ENCODE peak calls at places on chromosomes 6 and 20, in nine cellular contexts. One of them, this sample, is unnamed. For H3K9me3, the result is how much of the 10 kb centered on the place peaks cover.

GRCh38 chr6:125258651-125259353 is 43.0 kb downstream of the HDDC2 start:
- DNase-seq in testis: no peak
- DNase-seq in A549: no peak
- DNase-seq in Karpas-422: no peak
- DNase-seq in right atrium auricular region: no peak
- DNase-seq in HCT116: no peak
- DNase-seq in fibroblast of lung: no peak
- DNase-seq in prostate gland: no peak
- DNase-seq in right lobe of liver: no peak
- DNase-seq in this sample: no peak

GRCh38 chr6:73062837-73063236 is 162.5 kb downstream of the KHDC1L start:
- DNase-seq in prostate gland: no peak
- DNase-seq in A549: no peak
- DNase-seq in right lobe of liver: no peak
- DNase-seq in fibroblast of lung: no peak
- DNase-seq in Karpas-422: no peak
- DNase-seq in testis: no peak
- DNase-seq in HCT116: no peak
- DNase-seq in right atrium auricular region: no peak
- DNase-seq in this sample: no peak

GRCh38 chr6:46437671-46438221 is 53.5 kb downstream of the RCAN2 start:
- DNase-seq in right lobe of liver: no peak
- DNase-seq in Karpas-422: no peak
- DNase-seq in HCT116: no peak
- DNase-seq in right atrium auricular region: no peak
- DNase-seq in fibroblast of lung: peak
- DNase-seq in testis: no peak
- DNase-seq in A549: no peak
- DNase-seq in prostate gland: no peak
- DNase-seq in this sample: no peak

GRCh38 chr6:107488174-107488874 is 1.6 kb upstream of the SOBP start:
- DNase-seq in fibroblast of lung: no peak
- DNase-seq in Karpas-422: no peak
- DNase-seq in testis: no peak
- DNase-seq in A549: no peak
- DNase-seq in right atrium auricular region: no peak
- DNase-seq in prostate gland: no peak
- DNase-seq in HCT116: no peak
- DNase-seq in right lobe of liver: no peak
- DNase-seq in this sample: peak

GRCh38 chr6:31794294-31794865 is 1.2 kb downstream of the VARS1 start:
- DNase-seq in Karpas-422: peak
- DNase-seq in testis: no peak
- DNase-seq in A549: no peak
- DNase-seq in HCT116: no peak
- DNase-seq in prostate gland: no peak
- DNase-seq in right atrium auricular region: no peak
- DNase-seq in fibroblast of lung: peak
- DNase-seq in right lobe of liver: no peak
- DNase-seq in this sample: no peak

GRCh38 chr6:143370972-143371371 is 79.5 kb downstream of the ADAT2 start:
- DNase-seq in Karpas-422: no peak
- DNase-seq in right lobe of liver: no peak
- DNase-seq in testis: no peak
- DNase-seq in prostate gland: no peak
- DNase-seq in fibroblast of lung: no peak
- DNase-seq in HCT116: no peak
- DNase-seq in right atrium auricular region: no peak
- DNase-seq in A549: no peak
- DNase-seq in this sample: no peak

GRCh38 chr6:11851405-11851804 is 72.8 kb upstream of the ADTRP start:
- DNase-seq in right atrium auricular region: no peak
- DNase-seq in fibroblast of lung: no peak
- DNase-seq in A549: peak
- DNase-seq in prostate gland: no peak
- DNase-seq in HCT116: no peak
- DNase-seq in Karpas-422: no peak
- DNase-seq in right lobe of liver: no peak
- DNase-seq in testis: no peak
- DNase-seq in this sample: no peak

GRCh38 chr20:10660661-10661060 is 13.1 kb downstream of the JAG1 start:
- DNase-seq in HCT116: no peak
- DNase-seq in fibroblast of lung: no peak
- DNase-seq in A549: no peak
- DNase-seq in prostate gland: no peak
- DNase-seq in testis: no peak
- DNase-seq in Karpas-422: no peak
- DNase-seq in right lobe of liver: no peak
- DNase-seq in right atrium auricular region: peak
- DNase-seq in this sample: no peak

GRCh38 chr6:137185290-137185689 is 11.8 kb upstream of the IL22RA2 start:
- DNase-seq in right lobe of liver: no peak
- DNase-seq in right atrium auricular region: no peak
- DNase-seq in Karpas-422: no peak
- DNase-seq in testis: no peak
- DNase-seq in fibroblast of lung: no peak
- DNase-seq in A549: no peak
- DNase-seq in prostate gland: no peak
- DNase-seq in HCT116: no peak
- DNase-seq in this sample: no peak
- H3K9me3 ChIP-seq in right lobe of liver: under half
- H3K9me3 ChIP-seq in right atrium auricular region: half or more
- H3K9me3 ChIP-seq in Karpas-422: under half
- H3K9me3 ChIP-seq in testis: under half
- H3K9me3 ChIP-seq in fibroblast of lung: under half
- H3K9me3 ChIP-seq in A549: under half
- H3K9me3 ChIP-seq in prostate gland: under half
- H3K9me3 ChIP-seq in HCT116: under half
- H3K9me3 ChIP-seq in this sample: under half

DNA sequence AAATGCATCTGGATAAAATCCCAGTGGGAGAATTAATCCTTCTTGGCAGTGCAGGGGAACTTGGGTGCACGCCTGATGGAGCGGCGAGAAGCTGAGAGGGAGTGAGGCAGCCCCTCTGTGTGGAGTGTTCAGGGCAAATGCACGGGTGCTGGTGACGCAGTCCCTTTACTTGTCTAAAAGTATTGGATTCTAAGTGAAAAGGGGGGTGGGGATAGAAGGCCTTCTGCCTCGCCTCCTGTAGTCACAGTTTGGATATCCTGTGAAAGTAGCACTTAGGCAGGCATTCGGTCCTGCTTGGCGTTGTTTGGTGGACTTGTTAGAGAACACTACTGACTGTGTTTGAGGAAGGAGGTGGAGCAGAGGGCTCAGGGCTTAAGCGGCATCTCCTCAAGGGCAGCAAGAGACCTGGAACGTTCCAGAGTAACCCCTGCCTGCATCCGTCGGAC is 39.3 kb downstream of the PHACTR3 start:
- DNase-seq in HCT116: no peak
- DNase-seq in right atrium auricular region: peak
- DNase-seq in A549: no peak
- DNase-seq in prostate gland: no peak
- DNase-seq in fibroblast of lung: no peak
- DNase-seq in right lobe of liver: no peak
- DNase-seq in testis: no peak
- DNase-seq in Karpas-422: no peak
- DNase-seq in this sample: no peak
- H3K9me3 ChIP-seq in HCT116: under half
- H3K9me3 ChIP-seq in right atrium auricular region: under half
- H3K9me3 ChIP-seq in A549: under half
- H3K9me3 ChIP-seq in prostate gland: under half
- H3K9me3 ChIP-seq in fibroblast of lung: under half
- H3K9me3 ChIP-seq in right lobe of liver: under half
- H3K9me3 ChIP-seq in testis: under half
- H3K9me3 ChIP-seq in Karpas-422: under half
- H3K9me3 ChIP-seq in this sample: under half

GRCh38 chr6:170042086-170042485 is 248.8 kb downstream of the DLL1 start:
- DNase-seq in Karpas-422: no peak
- DNase-seq in HCT116: no peak
- DNase-seq in testis: no peak
- DNase-seq in right lobe of liver: no peak
- DNase-seq in A549: no peak
- DNase-seq in fibroblast of lung: no peak
- DNase-seq in right atrium auricular region: no peak
- DNase-seq in prostate gland: no peak
- DNase-seq in this sample: no peak
- H3K9me3 ChIP-seq in Karpas-422: under half
- H3K9me3 ChIP-seq in HCT116: under half
- H3K9me3 ChIP-seq in testis: under half
- H3K9me3 ChIP-seq in right lobe of liver: under half
- H3K9me3 ChIP-seq in A549: under half
- H3K9me3 ChIP-seq in fibroblast of lung: under half
- H3K9me3 ChIP-seq in right atrium auricular region: under half
- H3K9me3 ChIP-seq in prostate gland: under half
- H3K9me3 ChIP-seq in this sample: under half

DNA sequence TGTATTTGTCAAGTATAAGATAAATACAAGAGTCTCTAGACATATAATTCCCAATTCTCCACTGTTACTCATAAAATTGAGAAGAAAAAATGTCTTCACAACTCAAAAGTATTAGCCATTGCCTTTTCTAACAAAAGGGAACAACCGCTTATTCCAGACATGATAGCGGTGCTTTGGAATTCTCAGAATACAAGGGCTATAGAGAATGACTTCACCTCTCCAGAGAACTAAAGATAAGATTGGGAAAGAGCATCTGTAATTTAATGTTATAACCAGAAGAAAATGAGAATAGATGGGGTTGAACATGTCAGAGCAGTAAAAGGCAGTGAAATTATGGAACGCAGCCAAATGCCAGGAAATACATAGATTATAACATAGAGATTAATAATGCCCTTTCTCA is 730.8 kb downstream of the C6orf118 start:
- DNase-seq in testis: no peak
- DNase-seq in right atrium auricular region: no peak
- DNase-seq in right lobe of liver: no peak
- DNase-seq in Karpas-422: no peak
- DNase-seq in HCT116: no peak
- DNase-seq in prostate gland: no peak
- DNase-seq in A549: no peak
- DNase-seq in fibroblast of lung: no peak
- DNase-seq in this sample: no peak
- H3K9me3 ChIP-seq in testis: under half
- H3K9me3 ChIP-seq in right atrium auricular region: under half
- H3K9me3 ChIP-seq in right lobe of liver: under half
- H3K9me3 ChIP-seq in Karpas-422: under half
- H3K9me3 ChIP-seq in HCT116: under half
- H3K9me3 ChIP-seq in prostate gland: under half
- H3K9me3 ChIP-seq in A549: under half
- H3K9me3 ChIP-seq in fibroblast of lung: under half
- H3K9me3 ChIP-seq in this sample: under half

DNA sequence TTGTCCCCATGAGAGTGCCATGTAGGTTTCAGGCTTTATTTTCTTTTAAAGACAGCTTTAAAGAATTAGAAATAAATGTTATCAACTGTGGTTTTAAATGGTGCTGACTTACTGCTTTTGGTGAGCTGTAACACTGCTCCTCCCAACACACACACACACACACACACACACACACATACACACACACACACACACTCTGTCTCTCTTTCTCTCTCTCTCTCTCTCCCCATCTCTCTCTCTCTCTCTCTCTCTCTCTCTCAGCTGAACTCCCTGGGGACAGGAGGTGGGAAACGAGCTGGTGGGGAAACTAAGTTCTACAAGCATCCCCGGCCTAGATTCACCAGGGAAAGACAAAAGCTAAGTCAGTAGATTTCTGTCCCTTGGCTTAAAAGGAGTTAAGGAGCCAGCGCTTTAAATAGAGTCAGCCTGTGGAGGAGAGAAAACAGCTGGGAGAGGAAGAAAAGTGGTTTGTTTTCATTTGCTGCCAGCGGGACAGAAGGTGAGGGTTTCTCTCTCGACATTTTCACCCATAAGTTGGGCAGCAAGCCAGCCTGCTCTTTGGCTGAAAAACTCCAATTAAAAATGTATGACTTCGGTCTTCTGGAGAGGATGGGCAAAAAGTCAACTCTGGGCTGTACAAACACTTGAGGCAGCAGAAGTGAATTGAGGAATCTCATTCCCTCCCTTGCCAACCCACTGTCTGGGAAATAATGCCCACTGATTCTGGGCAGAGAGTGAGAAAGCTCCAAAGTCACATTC is 27.4 kb downstream of the CBLN4 start:
- DNase-seq in testis: peak
- DNase-seq in right lobe of liver: no peak
- DNase-seq in fibroblast of lung: no peak
- DNase-seq in A549: no peak
- DNase-seq in prostate gland: no peak
- DNase-seq in Karpas-422: no peak
- DNase-seq in right atrium auricular region: no peak
- DNase-seq in HCT116: no peak
- DNase-seq in this sample: no peak
- H3K9me3 ChIP-seq in testis: under half
- H3K9me3 ChIP-seq in right lobe of liver: under half
- H3K9me3 ChIP-seq in fibroblast of lung: under half
- H3K9me3 ChIP-seq in A549: under half
- H3K9me3 ChIP-seq in prostate gland: under half
- H3K9me3 ChIP-seq in Karpas-422: under half
- H3K9me3 ChIP-seq in right atrium auricular region: under half
- H3K9me3 ChIP-seq in HCT116: under half
- H3K9me3 ChIP-seq in this sample: under half

DNA sequence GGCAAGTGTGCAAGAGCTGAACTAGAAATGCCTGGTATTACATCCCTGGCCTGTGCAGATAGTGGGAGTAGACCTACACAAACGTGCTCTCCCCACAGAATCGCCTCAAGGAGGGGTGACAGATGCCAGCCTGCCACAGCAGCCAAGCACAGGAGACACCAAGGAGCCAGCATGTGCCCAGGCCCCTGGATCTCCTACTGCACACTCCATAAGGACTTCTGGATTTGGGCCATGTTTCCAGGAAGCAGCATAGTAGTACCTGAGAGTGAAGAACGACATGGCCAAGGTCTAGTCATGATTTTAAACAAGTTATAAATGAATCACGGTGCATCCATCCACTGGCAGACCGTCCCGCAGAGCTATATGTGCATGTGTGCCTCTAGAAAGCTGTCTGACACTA is 232.2 kb downstream of the SYNDIG1 start:
- DNase-seq in prostate gland: no peak
- DNase-seq in testis: no peak
- DNase-seq in right atrium auricular region: peak
- DNase-seq in A549: no peak
- DNase-seq in Karpas-422: no peak
- DNase-seq in HCT116: no peak
- DNase-seq in right lobe of liver: no peak
- DNase-seq in fibroblast of lung: no peak
- DNase-seq in this sample: no peak
- H3K9me3 ChIP-seq in prostate gland: under half
- H3K9me3 ChIP-seq in testis: under half
- H3K9me3 ChIP-seq in right atrium auricular region: under half
- H3K9me3 ChIP-seq in A549: under half
- H3K9me3 ChIP-seq in Karpas-422: under half
- H3K9me3 ChIP-seq in HCT116: under half
- H3K9me3 ChIP-seq in right lobe of liver: under half
- H3K9me3 ChIP-seq in fibroblast of lung: under half
- H3K9me3 ChIP-seq in this sample: under half

DNA sequence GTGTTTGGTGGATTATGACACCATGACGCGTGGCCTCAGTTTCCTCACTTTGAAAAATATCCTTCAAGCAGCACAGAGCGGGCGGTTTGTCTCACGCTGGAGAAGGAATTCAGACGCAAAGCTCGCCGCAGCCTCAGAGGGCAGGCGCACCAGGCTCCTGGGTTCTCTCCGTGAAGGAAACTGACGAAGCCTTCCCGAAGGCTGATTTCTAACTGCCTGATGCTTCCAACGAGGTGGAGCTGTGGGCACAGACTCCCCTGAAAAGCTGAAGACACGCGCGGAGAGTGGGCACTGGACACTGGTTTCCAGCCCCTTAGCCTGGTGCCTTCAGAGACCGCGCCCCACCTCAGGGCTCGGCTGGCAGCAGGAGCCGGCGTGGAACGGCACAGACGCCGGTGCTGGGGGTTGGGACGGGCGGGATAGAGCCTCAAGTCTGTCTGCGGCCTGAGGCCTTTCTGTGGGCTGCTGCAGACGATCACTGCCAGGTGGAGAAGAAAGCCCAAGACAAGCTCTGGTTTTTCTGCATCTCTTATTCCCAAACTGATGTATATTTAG is 56.1 kb downstream of the DACT2 start:
- DNase-seq in Karpas-422: no peak
- DNase-seq in HCT116: no peak
- DNase-seq in right atrium auricular region: no peak
- DNase-seq in testis: no peak
- DNase-seq in right lobe of liver: no peak
- DNase-seq in fibroblast of lung: no peak
- DNase-seq in A549: no peak
- DNase-seq in prostate gland: no peak
- DNase-seq in this sample: no peak
- H3K9me3 ChIP-seq in Karpas-422: under half
- H3K9me3 ChIP-seq in HCT116: under half
- H3K9me3 ChIP-seq in right atrium auricular region: under half
- H3K9me3 ChIP-seq in testis: under half
- H3K9me3 ChIP-seq in right lobe of liver: under half
- H3K9me3 ChIP-seq in fibroblast of lung: under half
- H3K9me3 ChIP-seq in A549: under half
- H3K9me3 ChIP-seq in prostate gland: under half
- H3K9me3 ChIP-seq in this sample: under half